ENCODE peak calls at places on chromosome 15, in five cellular contexts. One of them, this sample, is unnamed.

GRCh38 chr15:88218557-88219214 is 37.9 kb downstream of the NTRK3 start:
- DNase-seq in Panc1: no peak
- DNase-seq in T-helper 1 cell: no peak
- DNase-seq in hippocampal formation: peak
- DNase-seq in SK-N-DZ: no peak
- DNase-seq in this sample: no peak

GRCh38 chr15:90829942-90830440 is 38.4 kb upstream of the FURIN start:
- DNase-seq in Panc1: no peak
- DNase-seq in hippocampal formation: no peak
- DNase-seq in T-helper 1 cell: no peak
- DNase-seq in SK-N-DZ: no peak
- DNase-seq in this sample: no peak

GRCh38 chr15:46131876-46132275 is 497.0 kb downstream of the SQOR start:
- DNase-seq in hippocampal formation: no peak
- DNase-seq in T-helper 1 cell: no peak
- DNase-seq in Panc1: no peak
- DNase-seq in SK-N-DZ: no peak
- DNase-seq in this sample: no peak

GRCh38 chr15:25790003-25790660 is 73.0 kb downstream of the ATP10A start:
- DNase-seq in hippocampal formation: no peak
- DNase-seq in SK-N-DZ: no peak
- DNase-seq in Panc1: no peak
- DNase-seq in T-helper 1 cell: no peak
- DNase-seq in this sample: no peak

GRCh38 chr15:56524915-56525314 is 60.0 kb upstream of the MNS1 start:
- DNase-seq in hippocampal formation: no peak
- DNase-seq in T-helper 1 cell: no peak
- DNase-seq in SK-N-DZ: no peak
- DNase-seq in Panc1: no peak
- DNase-seq in this sample: no peak

GRCh38 chr15:67413770-67414429 is 107.0 kb upstream of the C15orf61 start:
- DNase-seq in T-helper 1 cell: no peak
- DNase-seq in Panc1: no peak
- DNase-seq in SK-N-DZ: no peak
- DNase-seq in hippocampal formation: no peak
- DNase-seq in this sample: no peak

GRCh38 chr15:54917312-54917711 is 279.4 kb downstream of the RSL24D1 start:
- DNase-seq in SK-N-DZ: no peak
- DNase-seq in hippocampal formation: no peak
- DNase-seq in Panc1: no peak
- DNase-seq in T-helper 1 cell: no peak
- DNase-seq in this sample: no peak

GRCh38 chr15:62608369-62608768 is 434.2 kb upstream of the TPM1 start:
- DNase-seq in hippocampal formation: no peak
- DNase-seq in T-helper 1 cell: no peak
- DNase-seq in Panc1: no peak
- DNase-seq in SK-N-DZ: no peak
- DNase-seq in this sample: peak

GRCh38 chr15:37106490-37107001 is 6.2 kb upstream of the MEIS2 start:
- DNase-seq in T-helper 1 cell: no peak
- DNase-seq in Panc1: no peak
- DNase-seq in SK-N-DZ: peak
- DNase-seq in hippocampal formation: peak
- DNase-seq in this sample: peak

GRCh38 chr15:69133862-69134519 is 26.4 kb upstream of the GLCE start:
- DNase-seq in Panc1: no peak
- DNase-seq in hippocampal formation: no peak
- DNase-seq in T-helper 1 cell: no peak
- DNase-seq in SK-N-DZ: no peak
- DNase-seq in this sample: no peak

GRCh38 chr15:26864664-26865191 is 2.1 kb upstream of the GABRA5 start:
- DNase-seq in Panc1: no peak
- DNase-seq in T-helper 1 cell: no peak
- DNase-seq in hippocampal formation: peak
- DNase-seq in SK-N-DZ: peak
- DNase-seq in this sample: peak

GRCh38 chr15:95021816-95022215 is 790.5 kb downstream of the MCTP2 start:
- DNase-seq in Panc1: no peak
- DNase-seq in hippocampal formation: no peak
- DNase-seq in T-helper 1 cell: no peak
- DNase-seq in SK-N-DZ: no peak
- DNase-seq in this sample: no peak

GRCh38 chr15:100958326-100959065 is 39.3 kb downstream of the LRRK1 start:
- DNase-seq in SK-N-DZ: no peak
- DNase-seq in Panc1: peak
- DNase-seq in hippocampal formation: no peak
- DNase-seq in T-helper 1 cell: no peak
- DNase-seq in this sample: no peak

GRCh38 chr15:69343133-69343532 is 44.4 kb downstream of the PAQR5 start:
- DNase-seq in hippocampal formation: no peak
- DNase-seq in SK-N-DZ: no peak
- DNase-seq in T-helper 1 cell: no peak
- DNase-seq in Panc1: no peak
- DNase-seq in this sample: no peak

GRCh38 chr15:66097151-66098018 is 156.2 kb downstream of the MEGF11 start:
- DNase-seq in T-helper 1 cell: no peak
- DNase-seq in SK-N-DZ: no peak
- DNase-seq in Panc1: no peak
- DNase-seq in hippocampal formation: no peak
- DNase-seq in this sample: no peak

GRCh38 chr15:31346367-31347066 is 19.9 kb downstream of the KLF13 start:
- DNase-seq in Panc1: no peak
- DNase-seq in SK-N-DZ: no peak
- DNase-seq in T-helper 1 cell: no peak
- DNase-seq in hippocampal formation: no peak
- DNase-seq in this sample: no peak

GRCh38 chr15:67691450-67691849 is 133.9 kb upstream of the SKOR1 start:
- DNase-seq in T-helper 1 cell: no peak
- DNase-seq in SK-N-DZ: no peak
- DNase-seq in Panc1: no peak
- DNase-seq in hippocampal formation: no peak
- DNase-seq in this sample: no peak

GRCh38 chr15:44711356-44712107 is at the start of gene B2M:
- DNase-seq in Panc1: peak
- DNase-seq in T-helper 1 cell: peak
- DNase-seq in SK-N-DZ: peak
- DNase-seq in hippocampal formation: peak
- DNase-seq in this sample: peak

GRCh38 chr15:31333119-31333518 is 6.5 kb downstream of the KLF13 start:
- DNase-seq in hippocampal formation: no peak
- DNase-seq in T-helper 1 cell: no peak
- DNase-seq in SK-N-DZ: no peak
- DNase-seq in Panc1: no peak
- DNase-seq in this sample: no peak

GRCh38 chr15:68014219-68014618 is 39.9 kb upstream of the PIAS1 start:
- DNase-seq in T-helper 1 cell: no peak
- DNase-seq in SK-N-DZ: no peak
- DNase-seq in Panc1: no peak
- DNase-seq in hippocampal formation: no peak
- DNase-seq in this sample: no peak

GRCh38 chr15:68369931-68370767 is 61.8 kb downstream of the ITGA11 start:
- DNase-seq in hippocampal formation: no peak
- DNase-seq in Panc1: no peak
- DNase-seq in SK-N-DZ: no peak
- DNase-seq in T-helper 1 cell: no peak
- DNase-seq in this sample: no peak

GRCh38 chr15:78129098-78130011 is 1.9 kb downstream of the CIB2 start:
- DNase-seq in Panc1: no peak
- DNase-seq in T-helper 1 cell: no peak
- DNase-seq in hippocampal formation: no peak
- DNase-seq in SK-N-DZ: no peak
- DNase-seq in this sample: no peak

GRCh38 chr15:65856821-65857455 is 12.4 kb upstream of the RAB11A start:
- DNase-seq in hippocampal formation: peak
- DNase-seq in SK-N-DZ: peak
- DNase-seq in Panc1: no peak
- DNase-seq in T-helper 1 cell: peak
- DNase-seq in this sample: no peak

GRCh38 chr15:45386420-45386819 is 8.1 kb upstream of the GATM start:
- DNase-seq in Panc1: no peak
- DNase-seq in SK-N-DZ: no peak
- DNase-seq in hippocampal formation: peak
- DNase-seq in T-helper 1 cell: no peak
- DNase-seq in this sample: no peak

GRCh38 chr15:101346928-101347327 is 51.9 kb upstream of the SNRPA1 start:
- DNase-seq in T-helper 1 cell: no peak
- DNase-seq in hippocampal formation: no peak
- DNase-seq in Panc1: no peak
- DNase-seq in SK-N-DZ: no peak
- DNase-seq in this sample: no peak

GRCh38 chr15:54083501-54083900 is 105.3 kb downstream of the UNC13C start:
- DNase-seq in Panc1: no peak
- DNase-seq in hippocampal formation: no peak
- DNase-seq in T-helper 1 cell: no peak
- DNase-seq in SK-N-DZ: no peak
- DNase-seq in this sample: no peak

GRCh38 chr15:75048394-75048793 is 25.0 kb downstream of the PPCDC start:
- DNase-seq in T-helper 1 cell: no peak
- DNase-seq in Panc1: no peak
- DNase-seq in SK-N-DZ: no peak
- DNase-seq in hippocampal formation: no peak
- DNase-seq in this sample: no peak

GRCh38 chr15:33729648-33730047 is 238.6 kb upstream of the CHRM5 start:
- DNase-seq in hippocampal formation: no peak
- DNase-seq in T-helper 1 cell: no peak
- DNase-seq in SK-N-DZ: no peak
- DNase-seq in Panc1: no peak
- DNase-seq in this sample: no peak

GRCh38 chr15:53378096-53378620 is 381.3 kb downstream of the WDR72 start:
- DNase-seq in Panc1: no peak
- DNase-seq in SK-N-DZ: no peak
- DNase-seq in T-helper 1 cell: no peak
- DNase-seq in hippocampal formation: no peak
- DNase-seq in this sample: no peak

GRCh38 chr15:76221085-76221767 is 90.0 kb downstream of the ETFA start:
- DNase-seq in T-helper 1 cell: no peak
- DNase-seq in hippocampal formation: no peak
- DNase-seq in SK-N-DZ: no peak
- DNase-seq in Panc1: no peak
- DNase-seq in this sample: no peak

GRCh38 chr15:89105147-89105546 is 16.9 kb downstream of the ABHD2 start:
- DNase-seq in SK-N-DZ: no peak
- DNase-seq in hippocampal formation: no peak
- DNase-seq in T-helper 1 cell: no peak
- DNase-seq in Panc1: no peak
- DNase-seq in this sample: no peak

GRCh38 chr15:50463423-50464358 is 39.5 kb downstream of the USP8 start:
- DNase-seq in T-helper 1 cell: no peak
- DNase-seq in hippocampal formation: no peak
- DNase-seq in Panc1: no peak
- DNase-seq in SK-N-DZ: no peak
- DNase-seq in this sample: no peak

GRCh38 chr15:69627548-69628158 is 175.0 kb downstream of the RPLP1 start:
- DNase-seq in SK-N-DZ: no peak
- DNase-seq in Panc1: no peak
- DNase-seq in hippocampal formation: no peak
- DNase-seq in T-helper 1 cell: no peak
- DNase-seq in this sample: no peak